ENCODE peak calls at places on chromosomes 4 and X, in seven cellular contexts. E, T, D, K, H, G and U are unnamed samples.

GRCh38 chr4:122150896-122151295 is 1.2 kb upstream of the BLTP1 start:
- DNase-seq in E (no peak), T (no peak), D (no peak), K (no peak), H (no peak), G (no peak), U (no peak)

GRCh38 chr4:147638942-147639341 is 21.7 kb downstream of the TMEM184C start:
- DNase-seq in E (no peak), T (no peak), D (peak), K (no peak), H (no peak), G (no peak), U (no peak)

GRCh38 chr4:172826346-172826745 is 342.3 kb upstream of the GALNT7 start:
- DNase-seq in E (no peak), T (no peak), D (no peak), K (no peak), H (no peak), G (no peak), U (no peak)

GRCh38 chr4:174808836-174809235 is 20.2 kb downstream of the GLRA3 start:
- DNase-seq in E (no peak), T (no peak), D (no peak), K (no peak), H (no peak), G (no peak), U (no peak)

GRCh38 chr4:35939746-35940145 is 304.6 kb downstream of the ARAP2 start:
- DNase-seq in E (no peak), T (no peak), D (no peak), K (no peak), H (no peak), G (no peak), U (no peak)

GRCh38 chr4:140829825-140830224 is 73.6 kb upstream of the TBC1D9 start:
- DNase-seq in E (no peak), T (no peak), D (no peak), K (no peak), H (no peak), G (no peak), U (peak)

GRCh38 chr4:59612235-59612634 is 1587.9 kb upstream of the ADGRL3 start:
- DNase-seq in E (no peak), T (no peak), D (peak), K (no peak), H (no peak), G (no peak), U (no peak)

GRCh38 chr4:1204828-1205591 is 32.6 kb upstream of the SPON2 start:
- DNase-seq in E (no peak), T (peak), D (no peak), K (peak), H (no peak), G (no peak), U (no peak)

GRCh38 chr4:8188743-8189550 is 10.1 kb upstream of the SH3TC1 start:
- DNase-seq in E (no peak), T (no peak), D (peak), K (peak), H (no peak), G (no peak), U (no peak)

GRCh38 chrX:1453390-1453783 is 678 bp upstream of the ASMTL start:
- DNase-seq in E (no peak), T (no peak), D (no peak), K (no peak), H (no peak), G (peak), U (no peak)

GRCh38 chr4:15034071-15034764 is 31.9 kb downstream of the CPEB2 start:
- DNase-seq in E (no peak), T (no peak), D (peak), K (no peak), H (no peak), G (no peak), U (no peak)

GRCh38 chrX:73840120-73840924 is 277.3 kb downstream of the CHIC1 start:
- DNase-seq in E (no peak), T (no peak), D (no peak), K (no peak), H (no peak), G (no peak), U (no peak)